ENCODE peak calls at places on chromosomes 13 and 19, in four cellular contexts. One of them, this sample, is unnamed.

GRCh38 chr19:35846038-35846668 is 6.2 kb downstream of the NPHS1 start:
- DNase-seq in endothelial cell: no peak
- DNase-seq in K562: no peak
- DNase-seq in psoas muscle: no peak
- DNase-seq in this sample: no peak

GRCh38 chr13:102555914-102556553 is 40.8 kb upstream of the TPP2 start:
- DNase-seq in endothelial cell: peak
- DNase-seq in K562: peak
- DNase-seq in psoas muscle: no peak
- DNase-seq in this sample: no peak

GRCh38 chr19:46515879-46516350 is 20.2 kb upstream of the PNMA8B start:
- DNase-seq in endothelial cell: no peak
- DNase-seq in K562: peak
- DNase-seq in psoas muscle: no peak
- DNase-seq in this sample: no peak

GRCh38 chr13:29925457-29925856 is 75.0 kb upstream of the UBL3 start:
- DNase-seq in endothelial cell: no peak
- DNase-seq in K562: no peak
- DNase-seq in psoas muscle: peak
- DNase-seq in this sample: no peak

GRCh38 chr13:79079351-79079839 is 326.7 kb downstream of the RBM26 start:
- DNase-seq in endothelial cell: no peak
- DNase-seq in K562: no peak
- DNase-seq in psoas muscle: peak
- DNase-seq in this sample: no peak

GRCh38 chr19:54209748-54210494 is 9.3 kb downstream of the RPS9 start:
- DNase-seq in endothelial cell: no peak
- DNase-seq in K562: peak
- DNase-seq in psoas muscle: peak
- DNase-seq in this sample: no peak

GRCh38 chr13:59531571-59532091 is 632.1 kb downstream of the DIAPH3 start:
- DNase-seq in endothelial cell: peak
- DNase-seq in K562: peak
- DNase-seq in psoas muscle: peak
- DNase-seq in this sample: no peak

GRCh38 chr19:7706662-7707454 is 4.9 kb upstream of the FCER2 start:
- DNase-seq in endothelial cell: no peak
- DNase-seq in K562: no peak
- DNase-seq in psoas muscle: no peak
- DNase-seq in this sample: no peak

GRCh38 chr13:103539721-103540120 is 473.5 kb upstream of the SLC10A2 start:
- DNase-seq in endothelial cell: no peak
- DNase-seq in K562: no peak
- DNase-seq in psoas muscle: no peak
- DNase-seq in this sample: no peak

GRCh38 chr19:11295665-11296245 is at the start of gene TSPAN16:
- DNase-seq in endothelial cell: no peak
- DNase-seq in K562: no peak
- DNase-seq in psoas muscle: no peak
- DNase-seq in this sample: no peak

GRCh38 chr13:100100115-100100879 is 11.4 kb downstream of the PCCA start:
- DNase-seq in endothelial cell: no peak
- DNase-seq in K562: no peak
- DNase-seq in psoas muscle: no peak
- DNase-seq in this sample: no peak

GRCh38 chr19:9923440-9923839 is 12.9 kb downstream of the OLFM2 start:
- DNase-seq in endothelial cell: no peak
- DNase-seq in K562: no peak
- DNase-seq in psoas muscle: no peak
- DNase-seq in this sample: no peak

GRCh38 chr13:101289764-101290163 is 126.5 kb downstream of the NALCN start:
- DNase-seq in endothelial cell: peak
- DNase-seq in K562: no peak
- DNase-seq in psoas muscle: no peak
- DNase-seq in this sample: peak

GRCh38 chr19:5637971-5638370 is 15.1 kb downstream of the SAFB start:
- DNase-seq in endothelial cell: no peak
- DNase-seq in K562: no peak
- DNase-seq in psoas muscle: no peak
- DNase-seq in this sample: no peak

GRCh38 chr13:45863716-45864590 is 12.4 kb upstream of the SIAH3 start:
- DNase-seq in endothelial cell: no peak
- DNase-seq in K562: no peak
- DNase-seq in psoas muscle: no peak
- DNase-seq in this sample: no peak

GRCh38 chr13:114319441-114319871 is 5.2 kb downstream of the CHAMP1 start:
- DNase-seq in endothelial cell: no peak
- DNase-seq in K562: no peak
- DNase-seq in psoas muscle: no peak
- DNase-seq in this sample: no peak

GRCh38 chr19:14166448-14166847 is 30.1 kb upstream of the ASF1B start:
- DNase-seq in endothelial cell: no peak
- DNase-seq in K562: no peak
- DNase-seq in psoas muscle: no peak
- DNase-seq in this sample: no peak

GRCh38 chr13:73140804-73141203 is 82.0 kb downstream of the KLF5 start:
- DNase-seq in endothelial cell: no peak
- DNase-seq in K562: no peak
- DNase-seq in psoas muscle: no peak
- DNase-seq in this sample: no peak

GRCh38 chr19:49459388-49459787 is 6.4 kb downstream of the ALDH16A1 start:
- DNase-seq in endothelial cell: no peak
- DNase-seq in K562: no peak
- DNase-seq in psoas muscle: no peak
- DNase-seq in this sample: no peak

GRCh38 chr13:50320297-50320862 is 305.1 kb downstream of the KCNRG start:
- DNase-seq in endothelial cell: no peak
- DNase-seq in K562: no peak
- DNase-seq in psoas muscle: no peak
- DNase-seq in this sample: no peak

GRCh38 chr19:55441692-55442321 is 1.3 kb downstream of the SHISA7 start:
- DNase-seq in endothelial cell: no peak
- DNase-seq in K562: peak
- DNase-seq in psoas muscle: no peak
- DNase-seq in this sample: no peak

GRCh38 chr13:49371943-49372636 is 71.8 kb downstream of the CAB39L start:
- DNase-seq in endothelial cell: no peak
- DNase-seq in K562: no peak
- DNase-seq in psoas muscle: no peak
- DNase-seq in this sample: no peak

GRCh38 chr19:10419646-10420443 is 493 bp upstream of the PDE4A start:
- DNase-seq in endothelial cell: peak
- DNase-seq in K562: peak
- DNase-seq in psoas muscle: peak
- DNase-seq in this sample: peak

GRCh38 chr19:57807541-57807940 is 7.2 kb downstream of the ZNF552 start:
- DNase-seq in endothelial cell: no peak
- DNase-seq in K562: no peak
- DNase-seq in psoas muscle: no peak
- DNase-seq in this sample: no peak

GRCh38 chr13:44906758-44907157 is 82.5 kb downstream of the NUFIP1 start:
- DNase-seq in endothelial cell: no peak
- DNase-seq in K562: no peak
- DNase-seq in psoas muscle: no peak
- DNase-seq in this sample: no peak

GRCh38 chr13:53191091-53191490 is 162.5 kb downstream of the OLFM4 start:
- DNase-seq in endothelial cell: no peak
- DNase-seq in K562: no peak
- DNase-seq in psoas muscle: no peak
- DNase-seq in this sample: no peak

GRCh38 chr19:18701250-18701608 is 17.7 kb downstream of the CRTC1 start:
- DNase-seq in endothelial cell: no peak
- DNase-seq in K562: peak
- DNase-seq in psoas muscle: no peak
- DNase-seq in this sample: no peak

GRCh38 chr13:40440990-40441820 is 225.2 kb downstream of the FOXO1 start:
- DNase-seq in endothelial cell: no peak
- DNase-seq in K562: no peak
- DNase-seq in psoas muscle: peak
- DNase-seq in this sample: no peak

GRCh38 chr19:41548954-41549688 is 26.8 kb upstream of the CEACAM21 start:
- DNase-seq in endothelial cell: peak
- DNase-seq in K562: no peak
- DNase-seq in psoas muscle: no peak
- DNase-seq in this sample: no peak

GRCh38 chr19:4556574-4557185 is 2.8 kb downstream of the SEMA6B start:
- DNase-seq in endothelial cell: no peak
- DNase-seq in K562: peak
- DNase-seq in psoas muscle: peak
- DNase-seq in this sample: peak

GRCh38 chr19:4559569-4559968 is at the start of gene SEMA6B:
- DNase-seq in endothelial cell: no peak
- DNase-seq in K562: no peak
- DNase-seq in psoas muscle: no peak
- DNase-seq in this sample: no peak

GRCh38 chr19:4555657-4556561 is 3.6 kb downstream of the SEMA6B start:
- DNase-seq in endothelial cell: no peak
- DNase-seq in K562: peak
- DNase-seq in psoas muscle: no peak
- DNase-seq in this sample: peak

GRCh38 chr19:4557971-4558941 is 1.2 kb downstream of the SEMA6B start:
- DNase-seq in endothelial cell: peak
- DNase-seq in K562: no peak
- DNase-seq in psoas muscle: no peak
- DNase-seq in this sample: peak

GRCh38 chr19:4557186-4557970 is 2.1 kb downstream of the SEMA6B start:
- DNase-seq in endothelial cell: no peak
- DNase-seq in K562: peak
- DNase-seq in psoas muscle: no peak
- DNase-seq in this sample: peak
- TF ChIP-seq CTCF in endothelial cell: no peak
- TF ChIP-seq CTCF in K562: peak
- TF ChIP-seq CTCF in psoas muscle: no peak
- TF ChIP-seq CTCF in this sample: no peak

DNA sequence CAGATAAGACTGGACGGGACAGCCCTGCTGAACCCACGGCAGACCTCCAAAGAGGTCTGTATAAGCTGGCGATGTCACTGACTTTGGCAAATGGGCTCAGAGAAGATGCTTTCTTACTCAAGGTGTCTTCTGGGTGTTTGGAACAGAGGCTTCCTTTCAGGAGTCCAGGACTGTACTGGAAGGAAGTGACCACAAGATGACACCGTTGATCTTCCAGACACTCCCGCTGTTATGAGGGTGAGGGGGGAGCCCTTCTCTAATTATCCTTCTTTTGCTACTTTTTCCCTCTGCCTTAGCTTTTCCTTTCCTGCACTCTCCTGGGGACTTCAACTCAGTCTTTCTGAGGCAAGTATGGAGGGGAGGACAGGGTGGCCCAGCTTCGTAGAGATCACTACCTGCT is 65.2 kb upstream of the ZNF599 start:
- DNase-seq in endothelial cell: no peak
- DNase-seq in K562: peak
- DNase-seq in psoas muscle: no peak
- DNase-seq in this sample: no peak
- TF ChIP-seq CTCF in endothelial cell: no peak
- TF ChIP-seq CTCF in K562: peak
- TF ChIP-seq CTCF in psoas muscle: no peak
- TF ChIP-seq CTCF in this sample: no peak

GRCh38 chr13:113073942-113074341 is 31.6 kb upstream of the F7 start:
- DNase-seq in endothelial cell: no peak
- DNase-seq in K562: no peak
- DNase-seq in psoas muscle: peak
- DNase-seq in this sample: no peak

GRCh38 chr13:113075711-113076110 is 29.9 kb upstream of the F7 start:
- DNase-seq in endothelial cell: no peak
- DNase-seq in K562: no peak
- DNase-seq in psoas muscle: peak
- DNase-seq in this sample: no peak

GRCh38 chr13:113074401-113074800 is 31.2 kb upstream of the F7 start:
- DNase-seq in endothelial cell: no peak
- DNase-seq in K562: no peak
- DNase-seq in psoas muscle: peak
- DNase-seq in this sample: no peak

GRCh38 chr13:113076681-113077401 is 28.8 kb upstream of the F7 start:
- DNase-seq in endothelial cell: no peak
- DNase-seq in K562: no peak
- DNase-seq in psoas muscle: peak
- DNase-seq in this sample: no peak

DNA sequence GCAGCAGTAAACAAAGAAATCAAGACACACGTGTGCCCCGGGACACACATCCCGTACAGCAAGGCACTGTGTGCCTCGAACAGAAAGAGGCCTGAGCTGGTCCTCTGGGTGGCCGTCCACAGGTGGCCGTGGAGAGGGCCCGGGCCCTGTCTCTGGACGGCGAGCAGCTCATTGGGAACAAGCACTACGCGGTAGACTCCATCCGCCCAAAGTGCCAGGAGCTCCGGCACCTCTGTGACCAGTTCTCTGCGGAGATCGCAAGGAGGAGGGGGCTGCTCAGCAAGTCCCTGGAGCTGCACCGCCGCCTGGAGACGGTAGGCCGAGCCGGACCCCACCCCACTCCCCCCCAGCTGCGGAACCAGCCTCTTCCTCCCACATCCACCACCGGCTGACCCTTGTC is 30.7 kb upstream of the F7 start:
- DNase-seq in endothelial cell: no peak
- DNase-seq in K562: no peak
- DNase-seq in psoas muscle: peak
- DNase-seq in this sample: no peak
- TF ChIP-seq CTCF in endothelial cell: no peak
- TF ChIP-seq CTCF in K562: no peak
- TF ChIP-seq CTCF in psoas muscle: no peak
- TF ChIP-seq CTCF in this sample: no peak

DNA sequence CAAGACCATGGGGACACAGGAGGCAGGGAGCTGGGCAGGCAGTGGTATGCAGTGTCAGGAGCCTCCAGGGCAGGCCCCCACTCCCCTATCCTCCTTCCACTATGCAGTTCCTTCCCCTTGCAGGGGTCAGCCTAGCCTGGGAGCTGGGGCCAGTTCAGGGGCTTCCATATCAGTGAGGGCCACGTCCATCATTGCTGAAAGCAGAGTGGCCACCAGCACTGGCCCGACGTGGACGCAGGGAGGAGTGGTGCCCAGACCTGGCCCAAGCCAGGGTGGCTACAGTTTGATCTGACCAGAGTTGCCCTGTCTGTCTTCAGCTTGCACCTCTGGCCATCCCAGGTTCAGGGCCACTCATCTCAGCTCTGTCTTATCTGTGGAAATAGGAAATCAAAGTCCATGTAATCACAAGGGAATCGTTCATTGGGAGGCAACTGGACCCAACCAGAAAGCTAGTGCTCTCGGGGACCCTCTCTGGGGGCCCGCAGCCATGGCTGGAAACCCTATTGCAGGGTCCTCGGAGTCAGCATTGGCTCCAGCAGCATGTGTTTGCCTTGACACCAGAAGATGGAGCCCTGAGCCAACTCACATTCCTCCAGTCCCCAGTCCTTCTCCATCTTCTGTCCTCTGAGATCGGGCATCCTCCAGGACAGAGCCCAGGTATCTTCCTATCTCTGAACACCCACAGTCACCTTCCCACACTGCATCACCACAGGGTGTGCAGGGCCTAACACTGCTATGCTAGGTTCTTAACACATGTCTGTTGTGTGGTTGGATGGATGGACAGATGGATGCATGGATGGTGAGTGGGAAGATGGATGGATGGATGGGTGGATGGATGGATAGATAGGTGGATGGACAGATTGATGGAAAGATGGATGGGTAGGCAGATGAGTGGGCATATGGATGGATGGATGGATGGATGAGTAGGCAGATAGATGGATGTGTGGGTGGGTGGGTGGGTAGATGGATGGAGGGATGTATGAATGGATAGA is 75.7 kb upstream of the KCTD15 start:
- DNase-seq in endothelial cell: no peak
- DNase-seq in K562: peak
- DNase-seq in psoas muscle: no peak
- DNase-seq in this sample: no peak
- TF ChIP-seq CTCF in endothelial cell: no peak
- TF ChIP-seq CTCF in K562: peak
- TF ChIP-seq CTCF in psoas muscle: no peak
- TF ChIP-seq CTCF in this sample: peak

This sample was measured in nephron progenitor cell.